ENCODE peak calls at places on chromosomes 16 and 17, in nine cellular contexts. One of them, this sample, is unnamed.

GRCh38 chr17:20022701-20023100 is 13.5 kb downstream of the SPECC1 start:
- DNase-seq in omental fat pad: no peak
- DNase-seq in fibroblast of lung: peak
- DNase-seq in Calu3: no peak
- DNase-seq in uterus: no peak
- DNase-seq in choroid plexus epithelial cell: no peak
- DNase-seq in Panc1: no peak
- DNase-seq in gastrocnemius medialis: no peak
- DNase-seq in prostate gland: no peak
- DNase-seq in this sample: no peak

GRCh38 chr16:35685085-35685484 is 2225.7 kb downstream of the TP53TG3F start:
- DNase-seq in omental fat pad: no peak
- DNase-seq in choroid plexus epithelial cell: no peak
- DNase-seq in Calu3: no peak
- DNase-seq in fibroblast of lung: no peak
- DNase-seq in uterus: no peak
- DNase-seq in gastrocnemius medialis: no peak
- DNase-seq in Panc1: no peak
- DNase-seq in prostate gland: no peak
- DNase-seq in this sample: no peak

GRCh38 chr17:69637399-69638165 is 223.1 kb downstream of the MAP2K6 start:
- DNase-seq in uterus: no peak
- DNase-seq in prostate gland: no peak
- DNase-seq in omental fat pad: no peak
- DNase-seq in Calu3: no peak
- DNase-seq in fibroblast of lung: peak
- DNase-seq in choroid plexus epithelial cell: peak
- DNase-seq in gastrocnemius medialis: no peak
- DNase-seq in Panc1: no peak
- DNase-seq in this sample: no peak

GRCh38 chr16:16027728-16028310 is 78.4 kb downstream of the ABCC1 start:
- DNase-seq in fibroblast of lung: no peak
- DNase-seq in omental fat pad: no peak
- DNase-seq in prostate gland: no peak
- DNase-seq in gastrocnemius medialis: no peak
- DNase-seq in Calu3: peak
- DNase-seq in Panc1: no peak
- DNase-seq in uterus: no peak
- DNase-seq in choroid plexus epithelial cell: no peak
- DNase-seq in this sample: no peak

GRCh38 chr16:57720142-57720575 is 15.4 kb upstream of the KATNB1 start:
- DNase-seq in Calu3: peak
- DNase-seq in prostate gland: peak
- DNase-seq in fibroblast of lung: peak
- DNase-seq in omental fat pad: no peak
- DNase-seq in choroid plexus epithelial cell: peak
- DNase-seq in uterus: no peak
- DNase-seq in Panc1: no peak
- DNase-seq in gastrocnemius medialis: no peak
- DNase-seq in this sample: peak

GRCh38 chr16:72400257-72401078 is 228.5 kb upstream of the PMFBP1 start:
- DNase-seq in Calu3: peak
- DNase-seq in Panc1: peak
- DNase-seq in fibroblast of lung: peak
- DNase-seq in uterus: no peak
- DNase-seq in omental fat pad: no peak
- DNase-seq in prostate gland: peak
- DNase-seq in gastrocnemius medialis: no peak
- DNase-seq in choroid plexus epithelial cell: peak
- DNase-seq in this sample: no peak

GRCh38 chr17:43952351-43952723 is 1.4 kb downstream of the PYY start:
- DNase-seq in uterus: no peak
- DNase-seq in gastrocnemius medialis: no peak
- DNase-seq in Calu3: no peak
- DNase-seq in prostate gland: no peak
- DNase-seq in choroid plexus epithelial cell: no peak
- DNase-seq in fibroblast of lung: peak
- DNase-seq in Panc1: no peak
- DNase-seq in omental fat pad: no peak
- DNase-seq in this sample: no peak

GRCh38 chr17:29929006-29929543 is 953 bp downstream of the SSH2 start:
- DNase-seq in choroid plexus epithelial cell: peak
- DNase-seq in Calu3: peak
- DNase-seq in Panc1: no peak
- DNase-seq in uterus: no peak
- DNase-seq in prostate gland: peak
- DNase-seq in gastrocnemius medialis: no peak
- DNase-seq in omental fat pad: no peak
- DNase-seq in fibroblast of lung: peak
- DNase-seq in this sample: peak

GRCh38 chr17:39551879-39552278 is 55.8 kb downstream of the NEUROD2 start:
- DNase-seq in Panc1: no peak
- DNase-seq in uterus: no peak
- DNase-seq in omental fat pad: no peak
- DNase-seq in Calu3: no peak
- DNase-seq in gastrocnemius medialis: no peak
- DNase-seq in prostate gland: no peak
- DNase-seq in fibroblast of lung: peak
- DNase-seq in choroid plexus epithelial cell: peak
- DNase-seq in this sample: no peak

GRCh38 chr16:86877108-86877507 is 298.8 kb downstream of the FOXL1 start:
- DNase-seq in uterus: no peak
- DNase-seq in omental fat pad: no peak
- DNase-seq in choroid plexus epithelial cell: no peak
- DNase-seq in prostate gland: no peak
- DNase-seq in Calu3: no peak
- DNase-seq in fibroblast of lung: no peak
- DNase-seq in gastrocnemius medialis: no peak
- DNase-seq in Panc1: no peak
- DNase-seq in this sample: no peak

GRCh38 chr16:29806096-29806579 is at the start of gene MAZ:
- DNase-seq in uterus: no peak
- DNase-seq in Calu3: peak
- DNase-seq in gastrocnemius medialis: no peak
- DNase-seq in choroid plexus epithelial cell: no peak
- DNase-seq in prostate gland: no peak
- DNase-seq in omental fat pad: no peak
- DNase-seq in Panc1: no peak
- DNase-seq in fibroblast of lung: no peak
- DNase-seq in this sample: no peak

DNA sequence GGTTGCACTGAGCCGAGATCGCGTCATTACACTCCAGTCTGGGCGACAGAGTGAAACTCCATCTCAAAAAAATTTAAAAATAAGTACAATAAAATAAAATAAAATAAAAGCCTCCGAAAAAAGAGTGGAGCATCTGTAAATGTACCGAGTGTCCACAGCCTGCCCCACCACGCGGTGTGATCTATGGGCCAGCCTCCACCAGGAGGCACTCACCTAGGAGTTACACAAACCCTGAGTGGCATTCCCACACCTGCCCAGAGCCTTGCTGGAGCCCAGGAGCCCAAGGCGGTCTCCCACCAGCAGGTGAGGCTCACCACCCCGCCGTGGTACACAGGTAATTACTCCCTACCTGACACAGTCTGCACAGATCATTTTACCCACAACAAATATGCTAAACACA is 183.2 kb downstream of the ZNF423 start:
- DNase-seq in prostate gland: no peak
- DNase-seq in Panc1: no peak
- DNase-seq in omental fat pad: no peak
- DNase-seq in fibroblast of lung: no peak
- DNase-seq in choroid plexus epithelial cell: no peak
- DNase-seq in uterus: no peak
- DNase-seq in Calu3: no peak
- DNase-seq in gastrocnemius medialis: no peak
- DNase-seq in this sample: no peak
- TF ChIP-seq CTCF in prostate gland: no peak
- TF ChIP-seq CTCF in Panc1: no peak
- TF ChIP-seq CTCF in omental fat pad: no peak
- TF ChIP-seq CTCF in fibroblast of lung: no peak
- TF ChIP-seq CTCF in choroid plexus epithelial cell: no peak
- TF ChIP-seq CTCF in uterus: no peak
- TF ChIP-seq CTCF in Calu3: no peak
- TF ChIP-seq CTCF in gastrocnemius medialis: no peak
- TF ChIP-seq CTCF in this sample: no peak

GRCh38 chr17:73192219-73192893 is 499 bp upstream of the COG1 start:
- DNase-seq in choroid plexus epithelial cell: peak
- DNase-seq in Calu3: peak
- DNase-seq in Panc1: no peak
- DNase-seq in gastrocnemius medialis: peak
- DNase-seq in omental fat pad: peak
- DNase-seq in prostate gland: peak
- DNase-seq in fibroblast of lung: peak
- DNase-seq in uterus: peak
- DNase-seq in this sample: peak

GRCh38 chr17:73188011-73188410 is 4.8 kb upstream of the COG1 start:
- DNase-seq in gastrocnemius medialis: no peak
- DNase-seq in omental fat pad: no peak
- DNase-seq in prostate gland: no peak
- DNase-seq in fibroblast of lung: no peak
- DNase-seq in Panc1: no peak
- DNase-seq in Calu3: no peak
- DNase-seq in choroid plexus epithelial cell: peak
- DNase-seq in uterus: no peak
- DNase-seq in this sample: no peak

GRCh38 chr17:73191443-73192218 is 1.2 kb upstream of the COG1 start:
- DNase-seq in gastrocnemius medialis: peak
- DNase-seq in Panc1: no peak
- DNase-seq in fibroblast of lung: peak
- DNase-seq in Calu3: peak
- DNase-seq in uterus: peak
- DNase-seq in choroid plexus epithelial cell: peak
- DNase-seq in prostate gland: peak
- DNase-seq in omental fat pad: peak
- DNase-seq in this sample: peak

GRCh38 chr17:73187203-73187769 is 5.6 kb upstream of the COG1 start:
- DNase-seq in omental fat pad: no peak
- DNase-seq in prostate gland: peak
- DNase-seq in Calu3: no peak
- DNase-seq in choroid plexus epithelial cell: no peak
- DNase-seq in Panc1: no peak
- DNase-seq in uterus: no peak
- DNase-seq in fibroblast of lung: no peak
- DNase-seq in gastrocnemius medialis: no peak
- DNase-seq in this sample: no peak

DNA sequence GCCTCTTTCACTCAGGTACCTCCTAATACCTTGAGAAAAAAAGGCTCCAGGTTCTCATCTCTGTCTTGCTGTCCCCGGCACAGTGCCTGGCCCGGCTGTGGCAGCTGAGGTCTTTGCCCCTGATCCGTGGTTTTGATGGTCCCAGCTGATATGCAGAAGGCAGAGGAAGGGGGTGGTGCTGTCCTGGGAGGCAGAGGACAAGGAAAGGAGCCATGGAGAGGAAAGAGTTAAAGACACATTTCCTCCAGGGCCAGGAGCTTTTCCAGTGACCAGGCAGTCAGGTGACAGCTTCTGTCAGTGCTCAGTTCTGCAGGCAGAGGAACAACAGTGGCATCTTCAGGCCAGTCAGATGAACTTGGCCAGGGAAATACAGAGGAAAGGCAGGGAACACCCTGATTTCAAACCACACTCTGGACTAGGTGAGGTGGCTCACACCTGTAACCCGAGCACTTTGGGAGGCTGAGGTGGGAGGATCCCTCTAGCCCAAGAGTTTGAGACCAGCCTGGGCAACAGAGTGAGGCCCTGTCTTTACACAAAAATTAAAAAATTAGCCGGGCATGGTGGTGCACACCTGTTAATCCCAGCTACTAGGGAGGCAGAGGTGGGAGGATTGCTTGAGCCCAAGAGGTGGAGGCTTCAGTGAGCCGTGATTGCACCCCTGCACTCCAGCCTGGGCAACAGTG is 3.3 kb upstream of the COG1 start:
- DNase-seq in Calu3: peak
- DNase-seq in gastrocnemius medialis: no peak
- DNase-seq in prostate gland: peak
- DNase-seq in fibroblast of lung: peak
- DNase-seq in uterus: no peak
- DNase-seq in choroid plexus epithelial cell: peak
- DNase-seq in Panc1: peak
- DNase-seq in omental fat pad: no peak
- DNase-seq in this sample: peak
- TF ChIP-seq CTCF in Calu3: no peak
- TF ChIP-seq CTCF in gastrocnemius medialis: peak
- TF ChIP-seq CTCF in prostate gland: no peak
- TF ChIP-seq CTCF in fibroblast of lung: peak
- TF ChIP-seq CTCF in uterus: no peak
- TF ChIP-seq CTCF in choroid plexus epithelial cell: peak
- TF ChIP-seq CTCF in Panc1: peak
- TF ChIP-seq CTCF in omental fat pad: no peak
- TF ChIP-seq CTCF in this sample: no peak

GRCh38 chr17:45342306-45342705 is 25.5 kb upstream of the MAP3K14 start:
- DNase-seq in uterus: no peak
- DNase-seq in Panc1: no peak
- DNase-seq in omental fat pad: no peak
- DNase-seq in gastrocnemius medialis: no peak
- DNase-seq in fibroblast of lung: no peak
- DNase-seq in choroid plexus epithelial cell: no peak
- DNase-seq in prostate gland: no peak
- DNase-seq in Calu3: no peak
- DNase-seq in this sample: no peak
- TF ChIP-seq CTCF in uterus: no peak
- TF ChIP-seq CTCF in Panc1: no peak
- TF ChIP-seq CTCF in omental fat pad: no peak
- TF ChIP-seq CTCF in gastrocnemius medialis: no peak
- TF ChIP-seq CTCF in fibroblast of lung: no peak
- TF ChIP-seq CTCF in choroid plexus epithelial cell: no peak
- TF ChIP-seq CTCF in prostate gland: no peak
- TF ChIP-seq CTCF in Calu3: no peak
- TF ChIP-seq CTCF in this sample: no peak

GRCh38 chr17:49842846-49843245 is 5.0 kb downstream of the TAC4 start:
- DNase-seq in choroid plexus epithelial cell: no peak
- DNase-seq in Calu3: no peak
- DNase-seq in gastrocnemius medialis: no peak
- DNase-seq in omental fat pad: no peak
- DNase-seq in fibroblast of lung: no peak
- DNase-seq in prostate gland: no peak
- DNase-seq in uterus: no peak
- DNase-seq in Panc1: no peak
- DNase-seq in this sample: no peak

GRCh38 chr17:49843774-49844350 is 4.0 kb downstream of the TAC4 start:
- DNase-seq in Calu3: peak
- DNase-seq in fibroblast of lung: no peak
- DNase-seq in gastrocnemius medialis: no peak
- DNase-seq in omental fat pad: no peak
- DNase-seq in uterus: no peak
- DNase-seq in choroid plexus epithelial cell: no peak
- DNase-seq in Panc1: no peak
- DNase-seq in prostate gland: no peak
- DNase-seq in this sample: no peak

GRCh38 chr17:49845210-49845782 is 2.6 kb downstream of the TAC4 start:
- DNase-seq in Calu3: no peak
- DNase-seq in fibroblast of lung: no peak
- DNase-seq in prostate gland: no peak
- DNase-seq in uterus: no peak
- DNase-seq in Panc1: no peak
- DNase-seq in omental fat pad: no peak
- DNase-seq in gastrocnemius medialis: no peak
- DNase-seq in choroid plexus epithelial cell: no peak
- DNase-seq in this sample: no peak

GRCh38 chr17:49836111-49837030 is 11.5 kb downstream of the TAC4 start:
- DNase-seq in choroid plexus epithelial cell: peak
- DNase-seq in Calu3: peak
- DNase-seq in fibroblast of lung: peak
- DNase-seq in omental fat pad: no peak
- DNase-seq in uterus: no peak
- DNase-seq in Panc1: no peak
- DNase-seq in gastrocnemius medialis: no peak
- DNase-seq in prostate gland: peak
- DNase-seq in this sample: no peak

GRCh38 chr17:49841548-49841947 is 6.3 kb downstream of the TAC4 start:
- DNase-seq in choroid plexus epithelial cell: no peak
- DNase-seq in Calu3: no peak
- DNase-seq in prostate gland: no peak
- DNase-seq in omental fat pad: no peak
- DNase-seq in Panc1: no peak
- DNase-seq in uterus: no peak
- DNase-seq in fibroblast of lung: no peak
- DNase-seq in gastrocnemius medialis: no peak
- DNase-seq in this sample: no peak
- TF ChIP-seq CTCF in choroid plexus epithelial cell: peak
- TF ChIP-seq CTCF in Calu3: no peak
- TF ChIP-seq CTCF in prostate gland: no peak
- TF ChIP-seq CTCF in omental fat pad: no peak
- TF ChIP-seq CTCF in Panc1: no peak
- TF ChIP-seq CTCF in uterus: no peak
- TF ChIP-seq CTCF in fibroblast of lung: no peak
- TF ChIP-seq CTCF in gastrocnemius medialis: no peak
- TF ChIP-seq CTCF in this sample: no peak